ENCODE peak calls at places on chromosomes 16 and 17, in six cellular contexts. R is fibroblast of lung, P is uterus, H is stomach, Y is endodermal cell, E is IMR-90. Z is an unnamed sample. For H3K4me1, the result is how much of the 10 kb centered on the place peaks cover.

GRCh38 chr16:8908779-8909468 is 26.8 kb downstream of the LITAFD start:
- DNase-seq in R (no peak), Y (no peak), E (no peak), P (no peak), H (no peak), Z (no peak)

GRCh38 chr17:7478276-7479138 is 924 bp downstream of the ZBTB4 start:
- DNase-seq in R (peak), P (peak), E (peak), H (peak), Y (peak), Z (peak)

GRCh38 chr16:83338941-83339340 is 468.8 kb upstream of the HSBP1 start:
- DNase-seq in E (peak), Y (no peak), P (no peak), H (no peak), R (peak), Z (no peak)

GRCh38 chr17:57948555-57949420 is 6.4 kb downstream of the CUEDC1 start:
- DNase-seq in E (peak), R (peak), Y (peak), H (no peak), P (peak), Z (no peak)

GRCh38 chr16:35574011-35574410 is 2114.6 kb downstream of the TP53TG3F start:
- DNase-seq in E (no peak), Y (no peak), R (no peak), P (no peak), H (no peak), Z (no peak)

GRCh38 chr17:78888911-78889496 is 14.0 kb downstream of the CEP295NL start:
- DNase-seq in Y (no peak), P (no peak), H (no peak), R (no peak), E (no peak), Z (no peak)

GRCh38 chr17:4559851-4560820 is at the start of gene GGT6:
- DNase-seq in H (peak), R (no peak), Y (no peak), P (no peak), E (no peak), Z (peak)

GRCh38 chr17:66976781-66977201 is 12.3 kb downstream of the CACNG4 start:
- DNase-seq in R (no peak), Y (no peak), H (no peak), P (no peak), E (no peak), Z (no peak)

GRCh38 chr17:50560931-50561750 is 626 bp downstream of the CACNA1G start:
- DNase-seq in E (no peak), R (no peak), Y (peak), P (no peak), H (no peak), Z (no peak)
- H3K4me1 ChIP-seq in E (under half), R (under half), Y (under half), P (under half), H (under half), Z (under half)

GRCh38 chr16:3457434-3458252 is 14.2 kb downstream of the NAA60 start:
- DNase-seq in Y (peak), H (peak), P (peak), R (peak), E (peak), Z (peak)
- TF ChIP-seq CTCF in Y (peak), H (peak), P (no peak), R (peak), E (peak), Z (peak)

GRCh38 chr16:12093902-12094301 is 117.4 kb downstream of the SNX29 start:
- DNase-seq in H (no peak), Y (no peak), P (no peak), R (no peak), E (no peak), Z (no peak)
- H3K4me1 ChIP-seq in H (under half), Y (under half), P (under half), R (under half), E (under half), Z (under half)

GRCh38 chr16:24255446-24256352 is at the start of gene CACNG3:
- DNase-seq in H (no peak), E (peak), Y (peak), P (no peak), R (peak), Z (peak)

GRCh38 chr16:24257965-24258364 is 1.8 kb downstream of the CACNG3 start:
- DNase-seq in Y (peak), H (no peak), P (no peak), R (no peak), E (no peak), Z (no peak)

DNA sequence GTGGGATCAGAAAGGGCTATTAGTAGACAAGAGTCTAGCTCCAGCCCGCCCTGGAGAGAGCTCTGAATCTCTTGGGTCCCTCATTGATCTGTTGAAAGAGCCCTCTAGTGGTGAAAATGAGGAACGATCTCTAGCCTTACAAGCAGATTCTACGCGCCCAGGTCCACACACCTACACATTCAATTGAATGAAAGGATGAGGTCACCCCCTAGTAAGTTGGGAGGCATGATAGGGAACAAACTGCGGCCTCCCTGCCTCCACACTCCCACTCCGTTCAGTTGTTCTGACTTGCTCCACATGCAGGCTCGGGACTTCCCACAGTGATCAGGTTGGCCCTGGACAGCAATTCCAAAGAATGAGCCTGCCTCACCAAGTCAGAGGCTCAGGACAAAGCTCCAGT is 2.9 kb upstream of the CACNG3 start:
- DNase-seq in H (no peak), R (peak), E (peak), P (no peak), Y (peak), Z (no peak)
- TF ChIP-seq CTCF in H (no peak), R (peak), E (peak), P (no peak), Y (peak), Z (peak)

GRCh38 chr16:89407282-89407924 is 83.0 kb downstream of the ANKRD11 start:
- DNase-seq in H (no peak), R (no peak), P (no peak), Y (no peak), E (no peak), Z (no peak)
- H3K4me1 ChIP-seq in H (half or more), R (under half), P (under half), Y (under half), E (under half), Z (half or more)

DNA sequence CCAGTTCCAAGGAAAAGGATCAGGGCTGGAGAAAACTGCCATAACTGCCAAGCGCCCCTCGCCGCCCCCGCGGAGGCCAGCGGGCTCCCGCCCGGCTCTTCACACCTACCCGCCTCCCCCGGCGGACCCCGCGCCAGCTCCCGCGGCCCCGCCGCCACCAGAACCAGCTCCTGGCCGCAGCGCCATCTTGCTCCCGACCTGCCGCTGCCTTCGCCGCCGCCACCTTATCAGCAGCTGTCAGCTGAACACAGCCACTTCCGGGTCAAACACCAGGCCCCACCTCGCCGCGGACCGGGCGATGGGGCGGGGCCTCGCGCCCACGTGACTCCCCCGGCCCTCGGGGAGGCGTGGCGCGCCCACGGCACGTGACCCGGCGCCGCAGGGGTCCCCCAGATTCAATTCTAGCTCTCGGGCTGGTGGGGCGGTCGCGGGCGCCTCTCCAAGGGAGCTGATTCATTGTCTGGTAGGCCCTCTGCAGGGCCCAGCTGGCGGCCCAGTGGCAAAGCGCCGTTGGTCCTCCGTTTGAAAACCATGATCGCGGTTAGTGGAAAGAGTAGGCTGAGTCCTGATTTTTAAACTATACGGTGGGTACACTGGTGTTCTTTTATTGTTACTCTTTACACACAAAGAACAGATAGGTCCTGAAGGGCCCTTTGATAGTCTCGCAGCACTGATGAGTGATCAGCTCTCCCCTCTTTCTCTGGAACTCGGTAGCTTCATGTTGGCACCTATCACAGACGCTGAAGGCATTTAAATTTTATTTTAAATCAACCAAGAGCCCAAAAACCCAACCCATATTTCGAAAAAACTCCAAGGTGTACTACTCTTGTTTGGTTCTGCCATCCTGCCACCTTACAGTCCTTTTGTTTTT is at the start of gene SYNRG:
- DNase-seq in P (peak), R (peak), E (peak), H (peak), Y (peak), Z (peak)
- TF ChIP-seq CTCF in P (peak), R (peak), E (peak), H (peak), Y (peak), Z (no peak)

DNA sequence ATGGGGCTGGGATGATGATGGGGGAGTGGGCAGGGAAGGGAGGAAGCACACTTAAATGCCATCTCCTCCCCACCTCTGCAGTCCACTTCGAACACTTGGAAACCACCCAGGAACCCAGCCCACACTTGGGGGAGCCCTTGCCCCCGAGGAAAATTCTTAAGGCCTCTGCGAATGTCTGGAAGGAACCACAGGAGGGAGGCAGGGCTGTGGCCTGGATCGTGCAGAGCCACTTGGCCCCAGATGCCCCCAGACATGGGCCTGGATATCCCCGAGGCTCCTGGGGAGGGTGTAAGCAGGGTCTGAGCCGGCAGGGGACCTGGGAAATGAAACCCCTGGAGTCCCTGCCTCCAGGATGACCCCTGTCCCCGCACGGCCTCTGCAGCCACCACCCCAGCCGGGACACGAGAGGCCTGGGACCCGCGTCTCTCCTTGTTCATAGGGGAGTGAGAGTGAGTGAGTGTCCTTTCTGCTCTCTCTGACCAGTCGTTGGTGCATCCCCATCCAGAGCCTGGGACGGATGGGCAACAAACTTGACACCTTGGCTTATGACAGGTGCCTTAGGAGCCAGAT is 11.8 kb upstream of the MTSS2 start:
- DNase-seq in E (no peak), R (peak), Y (no peak), H (no peak), P (no peak), Z (no peak)
- H3K4me1 ChIP-seq in E (under half), R (under half), Y (under half), H (half or more), P (under half), Z (under half)

GRCh38 chr16:57723170-57723569 is 12.4 kb upstream of the KATNB1 start:
- DNase-seq in E (no peak), H (no peak), P (no peak), Y (peak), R (no peak), Z (no peak)
- TF ChIP-seq CTCF in E (peak), H (no peak), P (no peak), Y (peak), R (peak), Z (no peak)

Z was measured in pancreas.